ENCODE peak calls at places on chromosomes 16 and 17, in seven cellular contexts. Y is activated CD4-positive, alpha-beta T cell treated with anti-CD3 and anti-CD28 coated beads for 48 hours; K is CD4-positive, alpha-beta memory T cell; U is NCI-H1105 treated with DMSO at 0.1 percent for 48 hours; J is HuH-7; X is germinal center; M is stimulated activated naive CD8-positive, alpha-beta T cell treated with anti-CD3 and anti-CD28 coated beads, Interleukin-15, amount 100 ng/mL, for 72 hours. Z is an unnamed sample.

GRCh38 chr17:75739801-75740200 is 18.5 kb downstream of the ITGB4 start:
- DNase-seq in U (no peak), M (no peak), Y (no peak), K (no peak), X (no peak), J (no peak), Z (no peak)

GRCh38 chr17:21001813-21002221 is 41.0 kb downstream of the USP22 start:
- DNase-seq in X (no peak), K (no peak), J (no peak), U (no peak), M (no peak), Y (no peak), Z (no peak)

GRCh38 chr17:45046536-45047125 is 4.8 kb downstream of the DCAKD start:
- DNase-seq in Y (no peak), U (no peak), M (no peak), K (no peak), J (no peak), X (no peak), Z (peak; percentile 15)

GRCh38 chr16:56263711-56264608 is 72.7 kb downstream of the GNAO1 start:
- DNase-seq in K (no peak), X (no peak), M (no peak), U (no peak), Y (no peak), J (peak; percentile 48), Z (no peak)

GRCh38 chr16:9647981-9648701 is 534.1 kb downstream of the GRIN2A start:
- DNase-seq in K (no peak), M (no peak), Y (no peak), X (peak; percentile 11), J (peak; percentile 36), U (peak; percentile 19), Z (no peak)

GRCh38 chr17:57677301-57677700 is 67.8 kb downstream of the CCDC182 start:
- DNase-seq in M (no peak), Y (no peak), K (no peak), X (no peak), J (no peak), U (peak; percentile 84), Z (no peak)

GRCh38 chr16:89314357-89314756 is 96.9 kb downstream of the ZNF778 start:
- DNase-seq in X (no peak), K (peak; percentile 55), Y (peak; percentile 53), J (no peak), M (no peak), U (no peak), Z (no peak)

GRCh38 chr17:39270923-39271322 is 45.2 kb upstream of the STAC2 start:
- DNase-seq in M (no peak), J (no peak), X (no peak), Y (no peak), K (no peak), U (no peak), Z (no peak)

GRCh38 chr17:66542967-66543525 is 240.6 kb downstream of the PRKCA start:
- DNase-seq in M (no peak), K (no peak), J (no peak), X (no peak), U (no peak), Y (no peak), Z (no peak)